ENCODE peak calls at places on chromosomes 16 and 17, in eight cellular contexts. L is activated CD4-positive, alpha-beta T cell treated with anti-CD3 and anti-CD28 coated beads, Interleukin-2, amount 50 U/mL, for 1 hour; V is fibroblast of pulmonary artery; M is Calu3; S is GM23338; Z is T follicular helper cell; G is left cardiac atrium; P is PC-3. T is an unnamed sample.

GRCh38 chr17:50045154-50045553 is 10.8 kb upstream of the ITGA3 start:
- DNase-seq in L (no peak), V (no peak), M (no peak), S (no peak), Z (no peak), G (no peak), P (peak), T (no peak)

GRCh38 chr16:56774009-56774408 is 44.1 kb downstream of the NUP93 start:
- DNase-seq in L (no peak), V (no peak), M (no peak), S (no peak), Z (no peak), G (no peak), P (no peak), T (no peak)

GRCh38 chr17:50479522-50480141 is 972 bp downstream of the RSAD1 start:
- DNase-seq in L (peak), V (peak), M (peak), S (peak), Z (peak), G (peak), P (peak), T (peak)

GRCh38 chr17:36653374-36653773 is 52.0 kb downstream of the MRM1 start:
- DNase-seq in L (no peak), V (no peak), M (no peak), S (no peak), Z (no peak), G (no peak), P (no peak), T (no peak)

GRCh38 chr17:31190351-31190750 is 95.6 kb downstream of the NF1 start:
- DNase-seq in L (no peak), V (no peak), M (no peak), S (peak), Z (no peak), G (no peak), P (no peak), T (no peak)

GRCh38 chr16:65740716-65741115 is 618.9 kb upstream of the CDH11 start:
- DNase-seq in L (no peak), V (peak), M (no peak), S (no peak), Z (no peak), G (no peak), P (no peak), T (no peak)

GRCh38 chr16:89019511-89019910 is 42.5 kb upstream of the CBFA2T3 start:
- DNase-seq in L (no peak), V (no peak), M (no peak), S (no peak), Z (no peak), G (peak), P (no peak), T (peak)

GRCh38 chr17:57084802-57085447 is at the start of gene AKAP1:
- DNase-seq in L (peak), V (peak), M (peak), S (peak), Z (peak), G (peak), P (peak), T (peak)

GRCh38 chr16:49739381-49739780 is 116.5 kb downstream of the ZNF423 start:
- DNase-seq in L (no peak), V (no peak), M (peak), S (peak), Z (no peak), G (no peak), P (no peak), T (no peak)

GRCh38 chr17:44351464-44351863 is 6.4 kb downstream of the GRN start:
- DNase-seq in L (no peak), V (no peak), M (no peak), S (no peak), Z (no peak), G (no peak), P (no peak), T (no peak)

GRCh38 chr17:7945651-7946050 is 13.6 kb downstream of the CNTROB start:
- DNase-seq in L (no peak), V (no peak), M (no peak), S (no peak), Z (no peak), G (no peak), P (no peak), T (no peak)

GRCh38 chr16:64440421-64440831 is 681.4 kb downstream of the CDH11 start:
- DNase-seq in L (no peak), V (peak), M (no peak), S (no peak), Z (no peak), G (peak), P (peak), T (peak)